ENCODE peak calls at places on chromosomes 5 and 9, in five cellular contexts. G is H1, Z is HepG2, R is GM12878, I is K562. L is an unnamed sample. For H3K36me3, the result is how much of the 10 kb centered on the place peaks cover.

GRCh38 chr9:21789541-21790037 is 12.8 kb upstream of the MTAP start:
- DNase-seq in G (no peak), Z (peak), R (peak), I (no peak), L (peak)

GRCh38 chr9:19162956-19163355 is 35.7 kb upstream of the PLIN2 start:
- DNase-seq in G (no peak), Z (no peak), R (no peak), I (no peak), L (no peak)

GRCh38 chr5:67998709-67999251 is 216.8 kb upstream of the PIK3R1 start:
- DNase-seq in G (no peak), Z (no peak), R (no peak), I (no peak), L (no peak)

GRCh38 chr9:4243113-4243512 is 56.8 kb downstream of the GLIS3 start:
- DNase-seq in G (no peak), Z (no peak), R (no peak), I (no peak), L (no peak)

GRCh38 chr5:350355-350754 is 28.8 kb downstream of the AHRR start:
- DNase-seq in G (no peak), Z (peak), R (no peak), I (peak), L (peak)

GRCh38 chr9:135040892-135041291 is 46.6 kb upstream of the OLFM1 start:
- DNase-seq in G (no peak), Z (no peak), R (no peak), I (no peak), L (no peak)

GRCh38 chr9:91837982-91838731 is 111.9 kb downstream of the ROR2 start:
- DNase-seq in G (no peak), Z (no peak), R (no peak), I (peak), L (no peak)

GRCh38 chr9:6354072-6354686 is 26.0 kb downstream of the TPD52L3 start:
- DNase-seq in G (peak), Z (peak), R (peak), I (peak), L (peak)

GRCh38 chr5:61603211-61603908 is 271.3 kb downstream of the ZSWIM6 start:
- DNase-seq in G (no peak), Z (no peak), R (no peak), I (no peak), L (peak)

GRCh38 chr9:136566899-136567298 is 21.1 kb upstream of the NOTCH1 start:
- DNase-seq in G (no peak), Z (no peak), R (no peak), I (no peak), L (no peak)

GRCh38 chr5:57650360-57651069 is 167.9 kb upstream of the ACTBL2 start:
- DNase-seq in G (peak), Z (peak), R (peak), I (peak), L (peak)

GRCh38 chr5:75681125-75681830 is 36.0 kb downstream of the POC5 start:
- DNase-seq in G (no peak), Z (peak), R (no peak), I (no peak), L (peak)

GRCh38 chr5:111946556-111946955 is 189.6 kb upstream of the NREP start:
- DNase-seq in G (no peak), Z (no peak), R (no peak), I (no peak), L (no peak)

GRCh38 chr9:2228132-2228531 is 213.0 kb downstream of the SMARCA2 start:
- DNase-seq in G (peak), Z (no peak), R (no peak), I (peak), L (peak)

GRCh38 chr5:9222054-9222738 is 323.7 kb downstream of the SEMA5A start:
- DNase-seq in G (no peak), Z (no peak), R (no peak), I (no peak), L (peak)

GRCh38 chr9:13268469-13268868 is 11.0 kb downstream of the MPDZ start:
- DNase-seq in G (no peak), Z (no peak), R (no peak), I (peak), L (no peak)

GRCh38 chr5:83914199-83914598 is 193.5 kb upstream of the HAPLN1 start:
- DNase-seq in G (no peak), Z (no peak), R (no peak), I (no peak), L (no peak)

GRCh38 chr5:111013011-111013410 is 58.5 kb upstream of the TSLP start:
- DNase-seq in G (no peak), Z (no peak), R (no peak), I (no peak), L (no peak)

GRCh38 chr5:133398646-133399081 is 213.7 kb downstream of the FSTL4 start:
- DNase-seq in G (no peak), Z (no peak), R (peak), I (no peak), L (no peak)

GRCh38 chr9:131853434-131853833 is 113.6 kb upstream of the RAPGEF1 start:
- DNase-seq in G (no peak), Z (no peak), R (no peak), I (no peak), L (no peak)

GRCh38 chr9:130307667-130307943 is 42.0 kb downstream of the HMCN2 start:
- DNase-seq in G (no peak), Z (no peak), R (no peak), I (no peak), L (no peak)

GRCh38 chr5:6766558-6767191 is 53.4 kb downstream of the TENT4A start:
- DNase-seq in G (no peak), Z (no peak), R (no peak), I (no peak), L (no peak)

GRCh38 chr5:110880413-110880812 is 141.6 kb downstream of the SLC25A46 start:
- DNase-seq in G (no peak), Z (no peak), R (peak), I (no peak), L (no peak)

GRCh38 chr9:28539432-28539831 is 966.2 kb upstream of the C9orf72 start:
- DNase-seq in G (no peak), Z (no peak), R (no peak), I (no peak), L (no peak)

GRCh38 chr9:88593537-88594185 is 58.7 kb downstream of the NXNL2 start:
- DNase-seq in G (no peak), Z (peak), R (peak), I (peak), L (peak)

GRCh38 chr9:33167949-33168535 is 906 bp upstream of the B4GALT1 start:
- DNase-seq in G (no peak), Z (no peak), R (no peak), I (peak), L (no peak)

GRCh38 chr5:1867815-1868143 is 14.9 kb downstream of the IRX4 start:
- DNase-seq in G (no peak), Z (no peak), R (no peak), I (no peak), L (no peak)
- TF ChIP-seq EZH2 in G (no peak), Z (no peak), R (no peak), I (no peak), L (no peak)

GRCh38 chr9:82880353-82880752 is 182.6 kb downstream of the RASEF start:
- DNase-seq in G (no peak), Z (no peak), R (no peak), I (no peak), L (no peak)
- TF ChIP-seq CREB1 in G (no peak), Z (no peak), R (no peak), I (no peak), L (no peak)

DNA sequence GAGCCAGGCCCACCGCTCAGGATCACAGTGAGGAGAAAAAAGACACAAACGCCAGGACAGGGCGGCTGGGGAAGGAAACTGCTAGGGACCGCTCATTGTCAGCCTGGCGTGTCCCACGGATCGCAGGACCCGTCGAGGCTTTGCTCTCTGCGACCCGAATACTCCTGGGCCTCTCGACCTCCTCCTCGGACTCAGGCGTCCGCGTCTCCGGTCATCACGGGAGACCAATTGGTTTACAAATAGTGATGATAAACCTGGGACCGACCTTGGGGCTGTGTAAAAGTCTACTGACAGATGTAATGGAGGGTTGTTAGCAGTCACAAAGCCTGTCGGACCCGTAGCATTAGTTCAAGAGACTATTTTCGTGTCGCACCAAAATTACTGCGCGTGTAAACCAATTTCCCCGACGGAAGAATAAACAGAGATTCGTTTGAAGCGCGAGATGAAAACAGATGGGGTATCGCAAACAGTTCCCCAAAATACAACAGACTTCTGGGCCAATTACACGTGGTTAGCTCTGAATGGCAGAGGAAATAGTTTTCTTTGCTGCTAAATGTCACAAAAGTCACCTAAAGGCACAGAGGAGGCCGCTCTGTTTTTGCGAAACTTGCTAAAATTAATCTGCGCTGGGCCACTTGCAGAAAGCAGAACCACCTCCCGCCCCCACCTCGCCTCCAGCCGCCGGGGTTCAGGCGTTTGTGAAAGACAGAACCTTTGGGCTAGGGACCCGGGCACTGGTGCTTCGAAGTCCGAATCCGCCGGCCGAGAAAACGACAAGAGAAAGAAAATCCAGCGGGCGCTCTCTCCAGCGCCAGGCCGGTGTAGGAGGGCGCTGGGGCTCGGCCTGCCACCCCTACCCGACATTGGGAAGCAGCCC is 67.6 kb downstream of the FOXD1 start:
- DNase-seq in G (no peak), Z (no peak), R (no peak), I (no peak), L (peak)
- H3K36me3 ChIP-seq in G (under half), Z (under half), R (under half), I (under half), L (under half)

GRCh38 chr5:154607746-154608145 is 129.7 kb upstream of the HAND1 start:
- DNase-seq in G (no peak), Z (no peak), R (no peak), I (no peak), L (no peak)

GRCh38 chr5:154611341-154611767 is 133.3 kb upstream of the HAND1 start:
- DNase-seq in G (no peak), Z (no peak), R (no peak), I (no peak), L (peak)

GRCh38 chr5:154612666-154613065 is 134.6 kb upstream of the HAND1 start:
- DNase-seq in G (no peak), Z (no peak), R (no peak), I (no peak), L (no peak)

GRCh38 chr5:154608531-154609011 is 130.5 kb upstream of the HAND1 start:
- DNase-seq in G (no peak), Z (no peak), R (no peak), I (no peak), L (peak)

DNA sequence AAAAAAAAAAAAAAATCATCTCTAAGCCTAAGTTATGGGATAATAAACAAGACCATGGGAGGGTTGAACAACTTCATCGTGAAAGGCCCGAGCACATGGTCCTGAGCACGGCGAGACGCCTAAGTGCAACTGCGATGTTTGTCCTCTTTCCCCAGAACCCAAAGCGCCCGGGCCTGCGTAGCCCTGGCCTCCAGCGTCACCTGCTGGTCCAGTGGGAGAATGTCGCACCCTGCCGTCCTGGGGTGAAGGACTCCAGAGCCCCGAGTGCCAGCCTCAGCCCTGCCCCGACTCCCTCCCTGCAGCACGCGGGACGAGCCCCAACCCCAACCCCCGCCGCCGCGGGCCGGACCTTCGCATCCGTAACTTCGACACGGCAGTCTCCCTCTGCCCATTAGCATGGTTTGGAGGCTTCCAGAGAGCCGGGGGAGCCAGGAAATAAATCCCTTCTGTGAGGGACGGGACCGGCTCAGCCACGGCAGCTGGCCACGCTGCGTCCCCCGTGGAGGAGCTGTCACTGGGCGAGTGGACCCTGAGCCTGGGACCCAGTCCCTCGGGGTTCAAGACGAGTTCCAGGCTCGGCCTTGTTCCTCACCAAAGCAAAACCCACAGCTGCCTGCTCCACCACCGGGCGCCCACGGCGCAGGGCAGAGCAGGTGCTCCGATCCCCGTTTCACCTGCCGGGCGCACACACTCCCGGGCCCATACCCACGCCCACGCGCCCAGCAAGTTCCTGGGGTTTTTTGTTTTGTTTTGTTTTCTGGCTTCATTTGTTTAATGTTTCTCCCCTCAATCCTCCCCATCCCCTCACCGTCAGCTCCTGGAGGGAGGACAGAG is 132.5 kb upstream of the HAND1 start:
- DNase-seq in G (peak), Z (peak), R (peak), I (peak), L (peak)
- TF ChIP-seq EZH2 in G (peak), Z (no peak), R (no peak), I (no peak), L (peak)

DNA sequence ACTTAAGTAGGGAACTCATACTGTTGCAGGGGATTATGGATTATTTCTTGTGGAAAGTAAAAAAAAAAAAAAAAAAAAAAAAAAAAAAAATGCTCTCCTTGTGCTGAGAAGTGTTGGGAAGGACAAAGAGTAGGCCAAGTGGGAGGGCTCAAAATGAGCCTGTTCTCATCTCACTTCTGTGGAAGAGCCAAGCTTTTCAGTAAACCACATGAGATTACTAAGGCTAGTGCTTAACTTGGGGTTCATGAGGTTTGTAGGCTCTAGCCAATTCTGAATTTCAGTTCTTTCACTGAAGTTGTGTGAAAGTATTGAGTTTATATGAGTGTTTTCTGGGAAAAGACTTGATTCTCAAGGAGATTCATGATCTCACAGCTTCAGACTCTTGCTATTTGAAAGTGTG is 23.0 kb upstream of the CEP78 start:
- DNase-seq in G (no peak), Z (no peak), R (no peak), I (no peak), L (no peak)
- TF ChIP-seq CREB1 in G (no peak), Z (no peak), R (no peak), I (no peak), L (no peak)

GRCh38 chr9:104836767-104837166 is 72.8 kb downstream of the NIPSNAP3B start:
- DNase-seq in G (no peak), Z (no peak), R (no peak), I (no peak), L (no peak)
- H3K36me3 ChIP-seq in G (under half), Z (half or more), R (under half), I (under half), L (under half)

GRCh38 chr9:109499061-109499630 is 1.0 kb upstream of the PTPN3 start:
- DNase-seq in G (no peak), Z (no peak), R (no peak), I (no peak), L (peak)
- TF ChIP-seq EZH2 in G (peak), Z (no peak), R (no peak), I (no peak), L (peak)

DNA sequence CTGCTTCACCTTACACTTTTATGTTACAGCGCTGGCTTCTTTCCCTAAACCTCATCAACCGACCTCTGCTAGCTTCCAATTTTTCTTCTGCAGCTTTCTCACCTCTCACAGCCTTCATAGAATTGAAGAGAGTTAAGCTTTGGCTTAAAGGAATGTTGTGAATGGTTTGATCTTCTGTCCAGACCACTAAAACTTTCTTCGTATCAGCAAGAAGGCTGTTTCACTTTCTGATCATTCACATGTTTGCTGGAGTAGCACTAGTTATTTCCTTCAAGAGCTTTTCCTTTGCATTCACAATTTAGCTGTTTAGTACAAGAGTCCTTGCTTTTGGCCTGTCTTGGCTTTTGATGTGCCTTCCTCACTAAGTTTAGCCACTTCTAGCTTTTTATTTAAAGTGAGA is 49.5 kb downstream of the NR3C1 start:
- DNase-seq in G (no peak), Z (no peak), R (no peak), I (no peak), L (no peak)
- TF ChIP-seq CREB1 in G (no peak), Z (no peak), R (no peak), I (no peak), L (no peak)

GRCh38 chr5:87210743-87211142 is 56.9 kb upstream of the RASA1 start:
- DNase-seq in G (no peak), Z (no peak), R (no peak), I (no peak), L (no peak)
- H3K36me3 ChIP-seq in G (under half), Z (under half), R (under half), I (under half), L (under half)

GRCh38 chr5:2148312-2149195 is 265.8 kb upstream of the IRX4 start:
- DNase-seq in G (no peak), Z (no peak), R (no peak), I (no peak), L (no peak)
- TF ChIP-seq EZH2 in G (no peak), Z (no peak), R (no peak), I (no peak), L (no peak)